ENCODE peak calls at places on chromosomes 12 and 14, in four cellular contexts. D is ovary; R is cardiac fibroblast; O is CD4-positive, alpha-beta T cell. Y is an unnamed sample.

GRCh38 chr12:88571543-88571942 is 8.7 kb downstream of the KITLG start:
- DNase-seq in D (no peak), R (peak), O (no peak), Y (no peak)

GRCh38 chr12:51913071-51914033 is 6.0 kb downstream of the ACVRL1 start:
- DNase-seq in D (no peak), R (no peak), O (no peak), Y (no peak)

GRCh38 chr14:36438883-36439282 is 81.1 kb downstream of the NKX2-1 start:
- DNase-seq in D (no peak), R (no peak), O (no peak), Y (no peak)

GRCh38 chr14:61298834-61299233 is 17.7 kb upstream of the TMEM30B start:
- DNase-seq in D (no peak), R (no peak), O (no peak), Y (no peak)

GRCh38 chr12:30826276-30826675 is 71.5 kb upstream of the CAPRIN2 start:
- DNase-seq in D (no peak), R (no peak), O (no peak), Y (no peak)

GRCh38 chr12:109930028-109930800 is 30.1 kb downstream of the TCHP start:
- DNase-seq in D (no peak), R (no peak), O (no peak), Y (no peak)

GRCh38 chr12:2395352-2395977 is 342.7 kb downstream of the CACNA1C start:
- DNase-seq in D (no peak), R (peak), O (no peak), Y (peak)

GRCh38 chr12:43861015-43861846 is 25.4 kb downstream of the TMEM117 start:
- DNase-seq in D (no peak), R (no peak), O (no peak), Y (no peak)

GRCh38 chr12:724194-724855 is 28.1 kb upstream of the WNK1 start:
- DNase-seq in D (no peak), R (peak), O (no peak), Y (no peak)

GRCh38 chr12:26239508-26240328 is 44.3 kb downstream of the SSPN start:
- DNase-seq in D (peak), R (peak), O (no peak), Y (no peak)

GRCh38 chr12:80780746-80781145 is 64.0 kb downstream of the MYF5 start:
- DNase-seq in D (no peak), R (no peak), O (no peak), Y (no peak)

GRCh38 chr14:45181329-45181728 is 45.6 kb downstream of the FANCM start:
- DNase-seq in D (no peak), R (peak), O (no peak), Y (no peak)

GRCh38 chr12:93025145-93026103 is 96.3 kb upstream of the EEA1 start:
- DNase-seq in D (no peak), R (peak), O (no peak), Y (no peak)

GRCh38 chr14:68937790-68938514 is 41.1 kb downstream of the ACTN1 start:
- DNase-seq in D (no peak), R (peak), O (no peak), Y (no peak)

GRCh38 chr12:123475256-123475703 is 17.3 kb downstream of the SNRNP35 start:
- DNase-seq in D (no peak), R (no peak), O (no peak), Y (no peak)

GRCh38 chr14:67577909-67578749 is 21.9 kb downstream of the PIGH start:
- DNase-seq in D (no peak), R (no peak), O (no peak), Y (no peak)

GRCh38 chr12:24724765-24725307 is 224.1 kb downstream of the BCAT1 start:
- DNase-seq in D (no peak), R (no peak), O (no peak), Y (no peak)

GRCh38 chr12:76569685-76570604 is 10.4 kb upstream of the OSBPL8 start:
- DNase-seq in D (no peak), R (no peak), O (no peak), Y (no peak)

GRCh38 chr12:69120331-69120730 is 119.0 kb upstream of the CPSF6 start:
- DNase-seq in D (no peak), R (no peak), O (no peak), Y (no peak)

GRCh38 chr12:76719642-76720041 is 44.3 kb upstream of the ZDHHC17 start:
- DNase-seq in D (no peak), R (no peak), O (no peak), Y (no peak)

GRCh38 chr14:99273025-99273723 is 1.2 kb upstream of the BCL11B start:
- DNase-seq in D (peak), R (no peak), O (no peak), Y (peak)

GRCh38 chr14:73253323-73253610 is 16.0 kb downstream of the PAPLN start:
- DNase-seq in D (no peak), R (no peak), O (no peak), Y (no peak)

GRCh38 chr14:93055651-93056115 is 60.0 kb downstream of the ITPK1 start:
- DNase-seq in D (no peak), R (no peak), O (no peak), Y (no peak)

GRCh38 chr14:54570651-54571415 is 3.9 kb downstream of the SAMD4A start:
- DNase-seq in D (no peak), R (peak), O (no peak), Y (no peak)

GRCh38 chr14:39265032-39265431 is 31.3 kb downstream of the MIA2 start:
- DNase-seq in D (no peak), R (peak), O (no peak), Y (no peak)

GRCh38 chr12:29088611-29089219 is 60.4 kb upstream of the FAR2 start:
- DNase-seq in D (no peak), R (peak), O (no peak), Y (no peak)
- TF ChIP-seq CTCF in D (no peak), R (peak), O (peak), Y (peak)

GRCh38 chr12:12008931-12009611 is 61.7 kb upstream of the BCL2L14 start:
- DNase-seq in D (no peak), R (peak), O (peak), Y (no peak)
- TF ChIP-seq CTCF in D (no peak), R (no peak), O (peak), Y (no peak)

GRCh38 chr12:54147606-54148005 is 41.2 kb downstream of the SMUG1 start:
- DNase-seq in D (no peak), R (no peak), O (no peak), Y (no peak)

GRCh38 chr12:54145844-54146243 is 42.9 kb downstream of the SMUG1 start:
- DNase-seq in D (no peak), R (no peak), O (no peak), Y (no peak)

GRCh38 chr12:54147186-54147585 is 41.6 kb downstream of the SMUG1 start:
- DNase-seq in D (no peak), R (no peak), O (no peak), Y (no peak)

GRCh38 chr12:54144738-54145137 is 44.0 kb downstream of the SMUG1 start:
- DNase-seq in D (no peak), R (no peak), O (no peak), Y (no peak)

GRCh38 chr12:54146506-54147145 is 42.2 kb downstream of the SMUG1 start:
- DNase-seq in D (no peak), R (no peak), O (no peak), Y (no peak)
- TF ChIP-seq CTCF in D (no peak), R (no peak), O (no peak), Y (no peak)

DNA sequence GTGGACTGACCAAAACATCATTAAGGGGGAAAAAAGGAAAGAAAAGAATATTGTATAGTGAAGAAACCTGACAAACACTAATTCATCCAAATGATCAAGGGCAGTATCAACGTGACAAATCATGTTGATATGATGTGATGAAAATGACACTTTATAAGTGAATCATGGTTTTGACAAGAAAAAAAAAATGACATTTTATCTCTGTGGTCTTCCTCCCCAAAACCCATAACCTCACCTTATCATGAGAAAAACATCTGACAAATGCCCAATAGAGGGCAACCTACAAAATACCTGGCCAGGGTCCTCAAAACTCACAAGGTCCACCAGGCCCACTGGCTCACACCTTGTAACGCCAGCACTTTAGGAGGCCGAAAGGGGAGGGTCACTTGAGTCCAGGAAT is 13.8 kb downstream of the TMED10 start:
- DNase-seq in D (no peak), R (no peak), O (no peak), Y (no peak)
- TF ChIP-seq CTCF in D (no peak), R (no peak), O (no peak), Y (peak)

DNA sequence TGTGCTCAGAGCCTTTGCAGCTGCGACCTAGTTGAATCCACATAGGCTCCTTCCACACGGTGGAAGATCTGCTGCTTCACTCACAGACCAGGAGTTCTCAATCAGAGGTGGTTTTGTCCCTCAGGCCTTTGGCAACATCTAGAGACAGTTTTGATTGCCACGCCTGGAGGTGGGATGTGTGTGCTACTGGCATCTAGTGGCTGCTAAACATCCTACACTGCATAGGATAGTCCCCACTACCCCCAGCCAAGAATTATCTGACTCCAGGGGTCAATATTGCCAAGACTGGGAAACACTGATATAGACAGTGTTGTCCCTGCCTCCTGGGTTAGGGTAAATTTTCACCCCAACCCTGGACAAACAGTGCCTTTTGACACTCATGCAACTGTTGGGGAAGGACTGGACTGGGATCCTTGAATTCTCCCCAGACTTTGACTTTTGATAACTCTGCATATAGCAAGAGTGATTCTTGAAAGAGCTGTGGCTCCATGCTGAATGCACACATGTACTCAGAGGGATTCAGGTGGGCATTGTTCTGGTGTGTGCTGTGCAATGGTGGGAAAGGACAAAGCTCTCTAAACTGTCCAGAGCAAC is 39.8 kb downstream of the BAZ2A start:
- DNase-seq in D (no peak), R (peak), O (no peak), Y (no peak)
- TF ChIP-seq CTCF in D (no peak), R (peak), O (no peak), Y (peak)

GRCh38 chr12:119235352-119235751 is 56.6 kb downstream of the HSPB8 start:
- DNase-seq in D (no peak), R (no peak), O (no peak), Y (no peak)

GRCh38 chr12:119236372-119236771 is 57.6 kb downstream of the HSPB8 start:
- DNase-seq in D (no peak), R (no peak), O (no peak), Y (no peak)

GRCh38 chr12:119241049-119241448 is 62.3 kb downstream of the HSPB8 start:
- DNase-seq in D (no peak), R (no peak), O (no peak), Y (no peak)

GRCh38 chr12:119239040-119239439 is 60.3 kb downstream of the HSPB8 start:
- DNase-seq in D (no peak), R (no peak), O (no peak), Y (no peak)
- TF ChIP-seq CTCF in D (no peak), R (no peak), O (no peak), Y (no peak)

GRCh38 chr12:103623716-103624115 is 36.6 kb downstream of the STAB2 start:
- DNase-seq in D (no peak), R (no peak), O (no peak), Y (no peak)

GRCh38 chr12:103627189-103627855 is 40.2 kb downstream of the STAB2 start:
- DNase-seq in D (no peak), R (no peak), O (no peak), Y (no peak)

GRCh38 chr12:103626498-103626897 is 39.4 kb downstream of the STAB2 start:
- DNase-seq in D (no peak), R (peak), O (no peak), Y (no peak)
- TF ChIP-seq CTCF in D (no peak), R (no peak), O (no peak), Y (peak)

DNA sequence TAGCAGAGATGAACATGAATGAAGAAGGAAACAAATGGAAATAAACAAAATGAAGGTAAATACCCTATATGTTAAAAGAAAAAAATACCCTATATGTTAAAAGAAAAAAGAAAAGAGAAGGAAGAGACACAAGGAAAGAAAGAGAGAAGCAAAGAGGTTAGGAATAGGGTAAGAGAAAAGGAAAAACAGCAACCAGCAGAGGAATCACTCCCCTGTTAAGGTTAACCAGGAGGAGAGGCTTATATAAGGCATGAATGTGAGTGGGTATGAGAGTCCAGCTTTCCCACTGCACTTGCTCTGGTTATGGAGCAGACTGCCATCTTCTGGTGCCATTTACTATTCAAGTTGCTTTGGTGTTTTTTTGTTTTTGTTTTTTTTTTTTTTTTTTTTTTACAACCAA is 3.1 kb downstream of the PPP1R3E start:
- DNase-seq in D (no peak), R (peak), O (no peak), Y (no peak)
- TF ChIP-seq CTCF in D (no peak), R (no peak), O (peak), Y (peak)

Y was measured in neural crest cell.